ENCODE peak calls at places on chromosomes 16 and 17, in six cellular contexts. H is K562, L is HCT116, P is GM12878, F is H1, C is SK-N-SH. V is an unnamed sample.

GRCh38 chr16:56519459-56520250 is at the start of gene BBS2:
- DNase-seq in H (peak; percentile 81), L (peak; percentile 51), P (peak; percentile 47), F (peak; percentile 46), C (peak; percentile 95), V (peak; percentile 79)

GRCh38 chr16:31351937-31352315 is 3.0 kb upstream of the ITGAX start:
- DNase-seq in H (no peak), L (no peak), P (no peak), F (no peak), C (no peak), V (no peak)

GRCh38 chr17:35716897-35717839 is 14.3 kb upstream of the RASL10B start:
- DNase-seq in H (no peak), L (no peak), P (no peak), F (no peak), C (no peak), V (peak; percentile 89)

GRCh38 chr17:50170662-50171370 is 5.0 kb downstream of the SGCA start:
- DNase-seq in H (no peak), L (no peak), P (peak; percentile 75), F (no peak), C (no peak), V (no peak)

GRCh38 chr17:7610641-7611040 is 4.1 kb downstream of the FXR2 start:
- DNase-seq in H (no peak), L (no peak), P (no peak), F (no peak), C (no peak), V (no peak)

GRCh38 chr17:20206068-20206467 is 196.9 kb downstream of the SPECC1 start:
- DNase-seq in H (no peak), L (no peak), P (no peak), F (no peak), C (no peak), V (no peak)

GRCh38 chr17:80221401-80221800 is 1.2 kb downstream of the SLC26A11 start:
- DNase-seq in H (no peak), L (no peak), P (no peak), F (no peak), C (no peak), V (no peak)

GRCh38 chr17:58658804-58659713 is 32.8 kb downstream of the TEX14 start:
- DNase-seq in H (peak; percentile 83), L (peak; percentile 100), P (peak; percentile 95), F (peak; percentile 82), C (peak; percentile 93), V (peak; percentile 73)

GRCh38 chr16:86343111-86343642 is 167.2 kb upstream of the FOXF1 start:
- DNase-seq in H (no peak), L (no peak), P (no peak), F (no peak), C (peak; percentile 45), V (no peak)

GRCh38 chr17:31830971-31831755 is 27.9 kb downstream of the COPRS start:
- DNase-seq in H (no peak), L (no peak), P (no peak), F (no peak), C (no peak), V (no peak)

GRCh38 chr17:78996781-78997201 is 12.8 kb downstream of the CANT1 start:
- DNase-seq in H (no peak), L (no peak), P (no peak), F (no peak), C (no peak), V (no peak)

GRCh38 chr16:2198283-2198682 is 1.9 kb upstream of the CASKIN1 start:
- DNase-seq in H (no peak), L (no peak), P (no peak), F (no peak), C (no peak), V (no peak)

GRCh38 chr17:40303706-40304450 is 5.1 kb upstream of the RARA start:
- DNase-seq in H (no peak), L (no peak), P (no peak), F (no peak), C (peak; percentile 56), V (peak; percentile 37)

GRCh38 chr17:372157-373152 is 19.8 kb upstream of the RPH3AL start:
- DNase-seq in H (no peak), L (no peak), P (no peak), F (no peak), C (no peak), V (no peak)

GRCh38 chr16:30076276-30076791 is 540 bp downstream of the PPP4C start:
- DNase-seq in H (no peak), L (no peak), P (no peak), F (no peak), C (no peak), V (no peak)

GRCh38 chr17:42190491-42191180 is 3.7 kb downstream of the GHDC start:
- DNase-seq in H (no peak), L (no peak), P (no peak), F (no peak), C (peak; percentile 3), V (no peak)

GRCh38 chr16:5841934-5842333 is 744.3 kb upstream of the EEF2KMT start:
- DNase-seq in H (no peak), L (no peak), P (no peak), F (no peak), C (no peak), V (no peak)

GRCh38 chr17:3003401-3004149 is 59.8 kb downstream of the OR1D5 start:
- DNase-seq in H (no peak), L (no peak), P (peak; percentile 32), F (no peak), C (no peak), V (no peak)

GRCh38 chr16:35561346-35561745 is 2101.9 kb downstream of the TP53TG3F start:
- DNase-seq in H (no peak), L (no peak), P (no peak), F (no peak), C (no peak), V (peak; percentile 15)

GRCh38 chr17:41894791-41895331 is 23.9 kb downstream of the ACLY start:
- DNase-seq in H (no peak), L (no peak), P (no peak), F (no peak), C (peak; percentile 73), V (peak; percentile 33)

GRCh38 chr16:4923853-4924252 is 13.1 kb downstream of the PPL start:
- DNase-seq in H (no peak), L (no peak), P (no peak), F (no peak), C (no peak), V (no peak)

GRCh38 chr16:20740007-20740883 is 1.4 kb downstream of the THUMPD1 start:
- DNase-seq in H (no peak), L (no peak), P (no peak), F (no peak), C (peak; percentile 6), V (no peak)

GRCh38 chr17:3594976-3595375 is 14.2 kb downstream of the TRPV1 start:
- DNase-seq in H (no peak), L (no peak), P (no peak), F (no peak), C (no peak), V (no peak)

GRCh38 chr17:19768046-19768782 is 20.1 kb upstream of the ALDH3A1 start:
- DNase-seq in H (no peak), L (no peak), P (no peak), F (no peak), C (no peak), V (no peak)

GRCh38 chr17:1590031-1590746 is 27.6 kb upstream of the PITPNA start:
- DNase-seq in H (peak; percentile 52), L (peak; percentile 86), P (no peak), F (no peak), C (no peak), V (no peak)

GRCh38 chr17:35084987-35085386 is 21.5 kb upstream of the RFFL start:
- DNase-seq in H (peak; percentile 31), L (peak; percentile 81), P (no peak), F (no peak), C (no peak), V (no peak)

GRCh38 chr17:61307905-61308886 is 91.4 kb upstream of the TBX2 start:
- DNase-seq in H (no peak), L (no peak), P (no peak), F (no peak), C (no peak), V (no peak)

DNA sequence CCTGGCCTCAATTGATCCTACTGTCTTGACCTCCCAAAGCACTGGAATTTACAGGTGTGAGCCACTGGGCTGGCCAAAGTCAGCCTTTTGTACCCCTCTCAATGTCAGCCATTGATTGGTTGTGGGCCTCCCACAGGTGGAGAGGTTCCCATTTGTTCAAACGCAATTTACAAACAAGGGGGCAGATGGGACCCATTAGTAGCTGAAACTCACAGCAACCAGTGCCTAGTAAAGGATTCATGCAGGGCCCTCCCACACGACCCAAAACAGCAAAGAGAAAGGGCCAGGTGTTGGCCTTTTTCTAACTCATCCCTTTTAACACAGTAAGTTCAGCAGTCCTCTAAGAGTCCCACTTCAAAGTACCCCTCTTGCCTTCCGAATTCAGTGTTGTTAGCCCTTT is 89.2 kb downstream of the PITPNC1 start:
- DNase-seq in H (no peak), L (no peak), P (no peak), F (no peak), C (no peak), V (no peak)
- TF ChIP-seq JUND in H (no peak), L (no peak), P (no peak), F (no peak), C (no peak), V (no peak)

DNA sequence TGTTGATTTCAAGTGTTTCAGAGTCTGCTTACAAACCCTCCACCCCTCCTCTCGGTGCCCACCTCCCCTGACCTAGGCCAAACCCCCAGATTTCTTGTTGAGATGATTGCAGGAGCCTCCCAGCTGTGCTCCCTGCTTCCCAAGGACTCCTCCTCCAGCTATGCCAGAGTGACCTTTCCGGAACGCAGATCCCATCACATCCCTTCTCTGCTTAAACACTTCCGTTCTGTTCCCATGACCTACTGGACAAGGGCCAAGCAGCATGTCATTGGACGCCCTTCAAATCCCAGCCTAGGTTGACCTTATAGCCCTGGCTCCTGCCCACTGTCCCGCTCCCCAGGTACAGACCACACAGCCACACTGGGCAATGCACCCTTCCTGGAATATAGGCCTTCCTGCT is 23.7 kb upstream of the CDH1 start:
- DNase-seq in H (no peak), L (no peak), P (no peak), F (no peak), C (no peak), V (no peak)
- TF ChIP-seq JUND in H (no peak), L (no peak), P (no peak), F (no peak), C (no peak), V (no peak)

GRCh38 chr17:76627510-76627909 is 16.0 kb downstream of the ST6GALNAC1 start:
- DNase-seq in H (no peak), L (no peak), P (no peak), F (no peak), C (no peak), V (no peak)
- TF ChIP-seq JUND in H (no peak), L (no peak), P (no peak), F (no peak), C (no peak), V (no peak)

DNA sequence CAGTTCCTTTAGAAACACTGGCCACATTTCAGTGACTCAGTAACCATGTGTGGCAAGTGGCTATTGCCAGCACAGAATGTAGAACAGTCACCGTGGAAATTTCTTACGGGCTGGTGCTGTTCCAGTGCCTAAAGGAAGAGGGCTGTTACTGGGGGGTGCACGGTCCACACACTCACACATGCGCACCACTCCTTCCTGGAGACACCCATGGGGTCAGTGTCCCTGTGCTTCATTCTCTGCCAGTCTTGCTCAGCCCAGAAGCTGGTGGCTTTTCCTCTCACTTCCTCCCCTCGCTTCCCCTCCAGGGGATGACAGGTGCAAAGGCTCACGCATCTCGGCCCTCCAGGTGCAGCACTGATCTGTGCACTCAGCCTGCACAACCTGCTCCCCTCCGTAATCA is 115.6 kb downstream of the CCDC182 start:
- DNase-seq in H (no peak), L (no peak), P (peak; percentile 37), F (no peak), C (no peak), V (no peak)
- TF ChIP-seq JUND in H (no peak), L (no peak), P (no peak), F (no peak), C (no peak), V (no peak)